ENCODE peak calls at places on chromosomes 13 and 19, in eight cellular contexts. S, H, W, J, R, K, N and L are unnamed samples.

GRCh38 chr13:49560270-49561063 is 24.9 kb downstream of the RCBTB1 start:
- DNase-seq in J (peak), W (peak), R (no peak), K (no peak), H (peak), N (no peak), S (no peak), L (peak)

GRCh38 chr13:33867472-33867871 is 49.5 kb downstream of the RFC3 start:
- DNase-seq in N (no peak), W (no peak), R (no peak), S (no peak), K (no peak), H (no peak), J (no peak), L (no peak)

GRCh38 chr13:79451500-79451962 is 29.4 kb upstream of the NDFIP2 start:
- DNase-seq in R (no peak), J (peak), W (no peak), K (no peak), H (peak), S (no peak), N (peak), L (no peak)

GRCh38 chr19:11948646-11949045 is 16.2 kb upstream of the ZNF763 start:
- DNase-seq in R (no peak), J (no peak), K (no peak), N (no peak), S (no peak), H (no peak), W (no peak), L (no peak)

GRCh38 chr13:59437902-59438301 is 725.8 kb downstream of the DIAPH3 start:
- DNase-seq in S (no peak), H (no peak), J (no peak), N (no peak), K (no peak), R (no peak), W (no peak), L (no peak)

GRCh38 chr13:82815791-82816190 is 1066.5 kb downstream of the SLITRK1 start:
- DNase-seq in K (no peak), R (no peak), H (no peak), J (no peak), W (no peak), S (no peak), N (no peak), L (no peak)

GRCh38 chr13:103283451-103283820 is 217.2 kb upstream of the SLC10A2 start:
- DNase-seq in J (no peak), R (no peak), S (no peak), N (no peak), W (no peak), K (no peak), H (no peak), L (no peak)

GRCh38 chr13:113927661-113928581 is 46.0 kb downstream of the C13orf46 start:
- DNase-seq in W (peak), J (peak), K (no peak), N (no peak), H (peak), R (peak), S (peak), L (peak)

GRCh38 chr13:25214371-25215252 is 42.5 kb upstream of the AMER2 start:
- DNase-seq in S (no peak), W (peak), N (no peak), R (no peak), H (no peak), K (no peak), J (peak), L (no peak)

GRCh38 chr13:39148513-39148961 is 110.3 kb downstream of the NHLRC3 start:
- DNase-seq in W (no peak), N (no peak), K (no peak), S (no peak), R (no peak), J (peak), H (no peak), L (no peak)

GRCh38 chr13:23268441-23268840 is 87.7 kb downstream of the SGCG start:
- DNase-seq in K (no peak), N (no peak), J (no peak), S (no peak), H (no peak), R (no peak), W (no peak), L (no peak)

GRCh38 chr13:108786578-108787100 is 157.2 kb downstream of the MYO16 start:
- DNase-seq in K (no peak), J (no peak), S (no peak), R (no peak), N (no peak), W (no peak), H (no peak), L (no peak)

GRCh38 chr13:110505594-110505993 is 55.9 kb downstream of the RAB20 start:
- DNase-seq in J (no peak), H (no peak), K (no peak), N (no peak), R (no peak), S (no peak), W (no peak), L (no peak)

GRCh38 chr13:43036386-43037220 is 13.2 kb downstream of the DNAJC15 start:
- DNase-seq in N (no peak), K (no peak), R (peak), W (peak), S (peak), H (no peak), J (no peak), L (no peak)

GRCh38 chr19:33280351-33280921 is 21.9 kb downstream of the CEBPA start:
- DNase-seq in R (no peak), N (no peak), H (no peak), J (no peak), S (no peak), W (no peak), K (no peak), L (no peak)

GRCh38 chr13:100765021-100765420 is 90.4 kb upstream of the TMTC4 start:
- DNase-seq in R (no peak), S (no peak), W (no peak), H (no peak), J (no peak), N (no peak), K (no peak), L (no peak)

DNA sequence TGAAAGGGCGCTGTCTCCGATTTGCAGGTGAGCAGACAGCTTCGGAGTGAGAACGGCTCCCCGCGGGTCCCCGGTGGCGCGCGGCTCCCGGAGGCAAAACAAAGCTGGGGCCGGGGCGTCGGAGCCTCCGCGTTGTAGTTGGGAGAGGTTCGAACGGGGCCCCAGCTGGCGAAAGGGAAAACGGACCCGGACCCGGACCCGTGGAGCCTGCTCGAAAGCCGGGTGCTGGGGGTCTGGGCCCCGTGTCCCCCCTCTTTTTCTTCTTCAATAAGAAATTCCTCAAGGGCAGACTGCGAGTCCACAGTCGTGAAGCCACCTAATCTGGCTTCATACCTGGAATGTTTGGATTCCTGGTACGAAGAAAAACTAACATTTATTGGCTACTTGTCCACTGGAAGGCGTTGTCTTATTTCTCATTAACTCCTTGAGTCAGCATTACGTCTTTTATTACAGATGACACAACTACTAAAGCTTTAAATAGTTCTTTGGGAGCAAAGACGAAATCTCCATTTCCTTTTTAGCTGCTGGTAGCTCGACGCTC is 627 bp upstream of the MTIF3 start:
- DNase-seq in K (peak), R (peak), N (peak), J (peak), S (peak), H (no peak), W (peak), L (peak)
- TF ChIP-seq CTCF in K (no peak), R (no peak), N (no peak), J (no peak), S (no peak), H (no peak), W (no peak), L (no peak)

GRCh38 chr13:44541601-44542000 is 34.5 kb downstream of the TSC22D1 start:
- DNase-seq in R (no peak), W (no peak), N (no peak), J (no peak), S (no peak), H (no peak), K (no peak), L (no peak)

GRCh38 chr13:44546164-44546563 is 30.0 kb downstream of the TSC22D1 start:
- DNase-seq in R (no peak), S (no peak), W (no peak), N (no peak), H (no peak), K (no peak), J (no peak), L (no peak)

GRCh38 chr13:44540761-44541434 is 35.2 kb downstream of the TSC22D1 start:
- DNase-seq in S (no peak), R (no peak), J (no peak), N (no peak), K (no peak), H (no peak), W (no peak), L (no peak)

GRCh38 chr13:44543424-44543823 is 32.7 kb downstream of the TSC22D1 start:
- DNase-seq in N (no peak), H (no peak), W (no peak), J (no peak), K (no peak), R (no peak), S (no peak), L (no peak)
- TF ChIP-seq CTCF in N (no peak), H (no peak), W (no peak), J (no peak), K (no peak), R (no peak), S (no peak), L (no peak)

DNA sequence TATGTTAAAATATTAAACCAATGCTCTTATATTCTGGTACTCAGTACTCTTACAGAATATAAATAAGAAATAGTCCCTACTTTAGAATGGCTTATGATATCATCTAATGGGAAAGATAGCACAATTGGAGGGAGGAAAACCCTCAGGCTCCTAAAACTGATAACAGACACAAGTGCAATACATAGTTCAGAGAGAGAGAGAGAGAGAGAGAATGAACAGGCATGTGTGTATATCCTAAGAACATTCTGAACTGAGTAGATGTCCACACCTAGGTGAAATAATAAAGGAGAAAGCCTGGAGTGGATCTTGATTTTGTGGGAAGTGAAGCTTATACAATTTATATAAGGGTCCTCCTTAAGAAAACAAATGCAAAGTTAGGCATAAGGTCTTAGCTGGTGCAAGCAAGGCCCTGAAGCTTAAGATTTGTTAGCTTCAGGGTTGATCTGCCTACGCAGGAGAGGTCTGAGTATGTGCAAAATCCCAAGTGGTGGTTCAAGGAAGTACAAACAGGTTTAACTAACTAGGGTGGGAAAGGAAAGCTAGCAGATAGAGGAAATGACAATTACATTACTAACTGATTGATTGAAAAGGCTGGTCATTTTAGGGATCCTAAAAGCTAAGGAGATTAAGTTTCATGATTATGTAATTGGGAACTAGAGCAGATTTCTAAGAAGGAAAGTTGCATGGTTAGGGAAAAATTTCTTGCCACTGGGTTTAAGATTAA is 53.3 kb downstream of the SOX21 start:
- DNase-seq in J (peak), N (no peak), R (no peak), H (no peak), W (no peak), K (no peak), S (no peak), L (peak)
- TF ChIP-seq CTCF in J (no peak), N (no peak), R (no peak), H (peak), W (no peak), K (no peak), S (no peak), L (peak)

GRCh38 chr19:7333198-7334118 is 15.3 kb upstream of the ARHGEF18 start:
- DNase-seq in K (no peak), S (peak), H (no peak), R (peak), W (no peak), J (peak), N (no peak), L (no peak)

GRCh38 chr19:7326105-7326877 is 22.4 kb upstream of the ARHGEF18 start:
- DNase-seq in N (no peak), H (no peak), R (no peak), J (peak), S (no peak), W (no peak), K (no peak), L (peak)

GRCh38 chr19:7327802-7328201 is 20.9 kb upstream of the ARHGEF18 start:
- DNase-seq in K (no peak), J (no peak), W (no peak), R (no peak), S (no peak), H (no peak), N (no peak), L (no peak)

GRCh38 chr19:7331446-7331845 is 17.3 kb upstream of the ARHGEF18 start:
- DNase-seq in W (no peak), R (no peak), J (no peak), K (no peak), S (no peak), H (no peak), N (no peak), L (no peak)

GRCh38 chr19:7328647-7329046 is 20.1 kb upstream of the ARHGEF18 start:
- DNase-seq in S (no peak), W (no peak), H (no peak), J (no peak), R (no peak), N (no peak), K (no peak), L (no peak)
- TF ChIP-seq CTCF in S (no peak), W (no peak), H (no peak), J (no peak), R (no peak), N (no peak), K (no peak), L (no peak)

DNA sequence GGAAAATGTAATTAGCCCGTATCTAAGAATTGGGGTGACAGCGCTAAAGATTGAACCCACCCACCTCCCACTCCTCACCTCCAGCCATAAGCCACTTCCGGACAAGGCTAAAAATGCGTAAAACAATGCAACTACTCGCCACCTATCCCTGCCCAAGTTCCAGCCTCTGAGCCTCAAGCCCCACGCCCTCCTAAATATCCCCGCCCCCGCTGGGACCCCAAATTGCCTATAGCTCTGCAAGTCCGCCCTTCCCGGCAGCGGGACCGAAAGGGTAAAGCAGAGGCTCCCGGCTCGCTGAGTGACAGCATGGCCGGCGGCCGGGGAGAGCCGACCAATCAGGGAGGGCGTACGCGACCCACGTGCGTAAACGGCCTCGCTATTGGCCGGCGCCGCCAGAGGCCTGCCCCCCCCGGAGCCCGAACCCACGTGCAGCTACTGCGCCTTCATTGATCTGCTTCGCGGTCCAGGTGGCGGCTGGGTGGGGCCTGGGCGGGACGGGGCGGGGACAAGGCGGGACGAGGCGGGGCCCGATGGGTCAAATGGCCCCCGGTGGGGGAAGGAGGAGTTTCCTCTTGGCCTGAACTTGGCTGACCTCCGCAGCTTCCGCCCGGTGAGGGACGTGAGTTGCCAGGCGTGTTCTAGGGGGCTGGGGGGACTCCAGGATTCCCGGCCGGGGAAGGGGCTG is at the start of gene TLE6:
- DNase-seq in H (peak), N (peak), W (peak), S (peak), R (peak), J (peak), K (peak), L (peak)
- TF ChIP-seq CTCF in H (no peak), N (no peak), W (no peak), S (no peak), R (no peak), J (no peak), K (no peak), L (no peak)

DNA sequence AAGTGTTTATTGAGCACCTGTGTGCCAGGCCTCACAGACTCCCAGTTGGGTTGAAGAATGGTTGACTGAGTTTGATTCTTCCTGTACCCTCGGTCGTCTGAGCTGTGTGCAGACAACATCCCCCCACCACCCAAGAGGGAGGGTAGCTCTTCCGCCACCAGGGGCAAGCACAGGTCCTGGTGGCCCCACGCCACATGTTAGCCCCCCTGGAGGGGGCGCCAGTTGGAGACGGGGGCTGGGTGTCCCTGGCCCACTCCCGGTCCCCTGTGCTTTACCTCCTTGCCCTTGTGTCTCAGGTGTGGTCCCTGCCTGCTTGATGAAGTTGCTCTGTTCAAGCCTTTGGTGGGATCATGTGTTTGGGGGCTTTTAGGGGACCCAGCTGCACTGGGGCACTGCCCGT is 27.2 kb downstream of the COLGALT1 start:
- DNase-seq in R (no peak), K (no peak), N (no peak), H (no peak), S (no peak), W (no peak), J (no peak), L (no peak)
- TF ChIP-seq CTCF in R (no peak), K (no peak), N (no peak), H (no peak), S (no peak), W (no peak), J (no peak), L (no peak)

DNA sequence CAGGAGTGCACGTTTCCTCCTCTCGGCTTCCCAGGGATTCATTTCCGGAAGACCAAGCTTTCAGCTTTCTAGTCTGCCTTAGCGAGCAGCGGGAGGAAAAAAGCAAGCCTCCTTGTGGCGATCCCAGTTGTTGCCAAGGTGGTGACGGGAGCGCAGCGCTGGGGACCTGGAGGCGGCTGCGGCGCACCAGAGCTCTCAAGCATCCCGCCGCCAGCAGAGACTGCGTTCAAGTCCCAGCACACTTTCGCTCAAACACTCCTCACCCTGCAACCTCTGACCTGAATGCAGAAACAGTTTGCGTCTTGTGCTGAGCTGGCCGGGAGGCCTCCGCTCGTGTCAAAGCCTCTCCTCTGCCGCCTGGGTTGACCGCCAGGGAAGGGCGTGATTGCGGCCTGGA is 4.9 kb downstream of the GSX1 start:
- DNase-seq in S (no peak), W (no peak), H (no peak), J (peak), N (no peak), R (no peak), K (peak), L (peak)
- TF ChIP-seq CTCF in S (no peak), W (no peak), H (peak), J (peak), N (no peak), R (no peak), K (peak), L (peak)

GRCh38 chr19:51352783-51353360 is 10.9 kb upstream of the VSIG10L start:
- DNase-seq in H (no peak), W (no peak), K (no peak), J (no peak), N (no peak), R (no peak), S (no peak), L (no peak)
- TF ChIP-seq CTCF in H (no peak), W (no peak), K (no peak), J (no peak), N (no peak), R (no peak), S (no peak), L (no peak)

GRCh38 chr13:75393839-75394238 is 88.1 kb downstream of the TBC1D4 start:
- DNase-seq in K (no peak), N (no peak), R (no peak), J (no peak), H (no peak), W (no peak), S (no peak), L (no peak)
- TF ChIP-seq CTCF in K (no peak), N (no peak), R (no peak), J (no peak), H (no peak), W (no peak), S (no peak), L (no peak)